ENCODE peak calls at places on chromosomes 13 and 19, in six cellular contexts. U, Z, H, E, L and R are unnamed samples.

GRCh38 chr13:25881946-25882574 is 169.8 kb downstream of the SHISA2 start:
- DNase-seq in U (no peak), Z (no peak), H (no peak), E (no peak), L (no peak), R (no peak)

GRCh38 chr13:96532804-96533203 is 442.9 kb downstream of the HS6ST3 start:
- DNase-seq in U (no peak), Z (no peak), H (no peak), E (no peak), L (no peak), R (no peak)

GRCh38 chr13:93690139-93690538 is 463.5 kb downstream of the GPC6 start:
- DNase-seq in U (no peak), Z (no peak), H (no peak), E (no peak), L (no peak), R (peak; percentile 75)

GRCh38 chr13:99310382-99311031 is 3.3 kb upstream of the GPR183 start:
- DNase-seq in U (peak; percentile 51), Z (no peak), H (no peak), E (no peak), L (no peak), R (no peak)

GRCh38 chr19:6087074-6087506 is 23.2 kb downstream of the RFX2 start:
- DNase-seq in U (peak; percentile 67), Z (no peak), H (peak; percentile 49), E (no peak), L (no peak), R (no peak)

GRCh38 chr13:83150616-83151307 is 731.5 kb downstream of the SLITRK1 start:
- DNase-seq in U (no peak), Z (no peak), H (no peak), E (no peak), L (no peak), R (peak; percentile 9)

GRCh38 chr19:40416918-40417713 is 3.9 kb upstream of the PRX start:
- DNase-seq in U (peak; percentile 67), Z (no peak), H (peak; percentile 61), E (peak; percentile 47), L (peak; percentile 81), R (peak; percentile 39)

GRCh38 chr19:51710163-51710562 is 13.6 kb downstream of the HAS1 start:
- DNase-seq in U (no peak), Z (no peak), H (no peak), E (no peak), L (no peak), R (peak; percentile 40)

GRCh38 chr19:16625183-16625958 is 2.6 kb downstream of the MED26 start:
- DNase-seq in U (no peak), Z (no peak), H (no peak), E (no peak), L (no peak), R (no peak)

GRCh38 chr19:47005873-47006272 is 13.8 kb upstream of the NPAS1 start:
- DNase-seq in U (no peak), Z (no peak), H (no peak), E (no peak), L (no peak), R (no peak)

GRCh38 chr19:13850910-13851753 is 25.8 kb upstream of the NANOS3 start:
- DNase-seq in U (no peak), Z (no peak), H (peak; percentile 79), E (peak; percentile 80), L (peak; percentile 88), R (no peak)

GRCh38 chr19:47331931-47332547 is at the start of gene C5AR2:
- DNase-seq in U (no peak), Z (no peak), H (no peak), E (no peak), L (no peak), R (no peak)

GRCh38 chr19:57769345-57770131 is at the start of gene ZNF586:
- DNase-seq in U (peak; percentile 87), Z (peak; percentile 50), H (peak; percentile 92), E (peak; percentile 60), L (peak; percentile 91), R (peak; percentile 95)

GRCh38 chr13:42753697-42754096 is 27.7 kb upstream of the FAM216B start:
- DNase-seq in U (no peak), Z (no peak), H (no peak), E (no peak), L (no peak), R (no peak)

DNA sequence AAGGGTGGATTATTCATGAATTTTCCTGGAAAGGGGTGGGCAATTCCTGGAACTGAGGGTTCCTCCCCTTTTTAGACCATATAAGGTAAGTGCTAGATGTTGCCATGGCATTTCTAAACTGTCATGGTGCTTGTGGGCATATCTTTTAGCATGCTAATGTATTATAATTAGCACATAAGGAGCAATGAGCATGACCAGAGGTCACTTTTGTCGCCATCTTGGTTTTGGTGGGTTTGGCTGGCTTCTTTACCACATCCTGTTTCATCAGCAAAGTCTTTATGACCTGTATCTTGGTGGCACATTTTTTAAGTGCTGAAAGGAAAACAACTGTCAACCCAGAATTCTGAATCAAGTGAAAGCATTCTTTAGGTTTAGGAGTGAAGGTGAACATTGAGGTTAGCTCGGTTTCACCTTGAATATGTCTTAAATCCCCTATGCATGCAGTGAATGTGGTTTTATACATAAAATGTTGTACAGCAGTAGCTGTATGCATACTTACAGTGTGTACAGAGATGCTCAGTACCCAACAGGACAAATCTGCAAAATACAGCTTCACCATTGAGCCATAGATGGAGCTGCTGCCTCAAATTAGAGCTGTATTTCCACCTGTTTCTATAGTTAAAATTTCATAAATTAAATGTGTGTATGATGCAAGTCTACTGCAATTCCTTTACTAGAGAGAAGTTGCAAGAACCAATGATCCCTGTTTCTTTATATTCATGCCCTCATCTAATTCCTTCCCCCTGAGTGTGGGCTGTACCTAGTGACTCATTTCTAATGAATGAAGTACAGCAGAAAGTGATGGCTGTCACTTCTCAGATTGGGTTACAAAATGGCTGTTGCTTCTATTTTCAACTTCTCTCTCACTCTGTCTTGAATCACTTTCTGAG is 25.3 kb upstream of the IGSF23 start:
- DNase-seq in U (no peak), Z (peak; percentile 50), H (no peak), E (no peak), L (no peak), R (peak; percentile 94)
- TF ChIP-seq CTCF in U (no peak), Z (peak; percentile 33), H (peak; percentile 20), E (no peak), L (no peak), R (peak; percentile 34)

GRCh38 chr19:55624109-55625003 is at the start of gene ZNF784:
- DNase-seq in U (peak; percentile 88), Z (peak; percentile 81), H (peak; percentile 97), E (peak; percentile 92), L (peak; percentile 93), R (peak; percentile 98)
- H3K4me3 ChIP-seq in U (peak within 1 kb of the TSS; percentile 79), Z (peak within 1 kb of the TSS; percentile 62), H (peak within 1 kb of the TSS; percentile 53), E (peak within 1 kb of the TSS; percentile 63), L (peak within 1 kb of the TSS; percentile 32), R (peak within 1 kb of the TSS; percentile 51)

DNA sequence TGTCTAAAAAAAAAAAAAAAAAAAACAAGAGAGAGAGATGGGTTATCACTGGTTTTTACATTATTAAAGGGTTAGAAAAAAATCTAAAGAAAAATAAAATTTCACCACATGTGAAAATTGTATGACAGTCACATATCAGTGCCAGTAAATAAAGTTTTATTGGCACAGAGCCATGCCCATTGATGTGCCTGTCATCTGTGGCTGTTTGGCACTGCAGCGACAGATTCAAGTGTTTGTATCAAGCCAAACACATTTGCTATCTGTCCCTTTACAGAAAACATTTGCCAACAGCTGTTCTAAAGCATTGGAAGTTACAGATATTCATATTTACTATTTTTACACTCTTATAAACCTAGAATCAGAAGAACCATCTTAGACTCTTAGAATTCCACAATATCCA is 16.3 kb downstream of the FCHO1 start:
- DNase-seq in U (no peak), Z (no peak), H (no peak), E (no peak), L (no peak), R (no peak)
- H3K36me3 ChIP-seq in U (peaks cover 15% of the 10 kb centered on the region), Z (no peaks in the 10 kb centered on the region), H (peaks cover 77% of the 10 kb centered on the region), E (peaks cover 5% of the 10 kb centered on the region), L (no peaks in the 10 kb centered on the region), R (no peaks in the 10 kb centered on the region)

GRCh38 chr19:37935341-37935740 is 28.3 kb downstream of the SIPA1L3 start:
- DNase-seq in U (no peak), Z (no peak), H (no peak), E (no peak), L (no peak), R (no peak)
- TF ChIP-seq CTCF in U (no peak), Z (no peak), H (no peak), E (no peak), L (no peak), R (no peak)

DNA sequence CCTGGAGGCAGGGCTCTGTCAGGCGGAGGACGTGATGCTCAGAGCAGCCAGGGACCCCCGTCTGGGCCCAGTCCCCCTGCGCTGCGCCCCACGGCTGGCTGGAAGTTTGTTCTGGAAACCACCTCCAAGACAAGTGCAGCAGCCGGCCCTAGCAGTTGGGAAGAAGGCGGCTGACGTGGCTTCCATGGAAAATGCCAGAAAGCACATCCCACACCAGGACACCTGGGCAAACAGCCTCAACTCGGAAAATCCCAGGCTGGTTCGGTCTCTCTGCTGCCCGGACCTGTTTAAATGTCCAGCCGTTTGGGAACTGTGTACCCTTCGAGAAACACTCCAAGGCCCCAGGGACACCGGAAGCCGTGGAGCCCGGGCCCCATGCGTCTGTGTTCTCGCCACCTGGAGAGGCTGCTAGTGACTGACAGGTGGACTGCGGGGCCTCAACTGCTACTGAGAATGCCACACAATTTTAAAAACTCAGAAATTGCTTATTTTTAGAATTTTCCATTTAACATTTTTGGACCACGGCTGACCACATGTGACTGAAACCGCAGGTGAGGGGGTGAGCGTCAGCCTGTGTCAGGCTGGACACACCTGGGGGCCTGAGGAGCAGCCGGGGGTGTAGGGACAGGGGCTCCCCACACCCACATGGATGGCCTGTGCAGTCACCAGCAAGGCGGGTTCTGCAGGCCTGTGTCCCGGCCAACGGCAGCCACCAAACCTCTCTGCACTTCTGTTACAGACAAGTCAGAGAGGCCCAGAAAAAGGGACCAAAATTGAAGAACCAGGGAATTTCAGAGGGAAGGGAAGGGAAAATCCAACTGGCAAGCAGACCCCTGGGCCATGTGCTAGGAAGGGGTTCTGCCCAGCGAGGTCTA is 31.7 kb downstream of the RASA3 start:
- DNase-seq in U (no peak), Z (no peak), H (no peak), E (peak; percentile 19), L (no peak), R (no peak)
- H3K4me3 ChIP-seq in U (no peak overlapping the region), Z (no peak overlapping the region), H (no peak overlapping the region), E (no peak overlapping the region), L (no peak overlapping the region), R (no peak overlapping the region)

GRCh38 chr19:2229103-2230028 is 6.8 kb downstream of the PLEKHJ1 start:
- DNase-seq in U (no peak), Z (no peak), H (no peak), E (no peak), L (no peak), R (no peak)
- H3K36me3 ChIP-seq in U (peaks cover 45% of the 10 kb centered on the region), Z (peaks cover 41% of the 10 kb centered on the region), H (peaks cover 93% of the 10 kb centered on the region), E (peaks cover 96% of the 10 kb centered on the region), L (peaks cover 9% of the 10 kb centered on the region), R (peaks cover 39% of the 10 kb centered on the region)

GRCh38 chr19:4186087-4186993 is 3.9 kb downstream of the ANKRD24 start:
- DNase-seq in U (no peak), Z (no peak), H (peak; percentile 87), E (peak; percentile 30), L (peak; percentile 75), R (peak; percentile 84)
- TF ChIP-seq CTCF in U (peak; percentile 91), Z (peak; percentile 90), H (peak; percentile 94), E (peak; percentile 46), L (peak; percentile 73), R (peak; percentile 90)